ENCODE peak calls at places on chromosomes 11 and 22, in five cellular contexts. Y, Z, W, P and N are unnamed samples. For H3K4me1, the result is how much of the 10 kb centered on the place peaks cover.

GRCh38 chr11:35163707-35164496 is 24.9 kb downstream of the CD44 start:
- DNase-seq in Y (no peak), W (no peak), Z (no peak), P (no peak), N (no peak)

GRCh38 chr11:127640822-127641485 is 640.4 kb upstream of the KIRREL3 start:
- DNase-seq in Y (no peak), Z (no peak), P (no peak), W (no peak), N (no peak)

GRCh38 chr11:34623463-34623862 is 2.6 kb downstream of the EHF start:
- DNase-seq in W (no peak), P (no peak), Y (no peak), Z (no peak), N (no peak)

GRCh38 chr11:3043315-3043871 is 13.8 kb downstream of the CARS1 start:
- DNase-seq in P (peak), Y (no peak), W (no peak), Z (peak), N (no peak)

GRCh38 chr11:65417221-65417701 is 5.3 kb upstream of the NEAT1 start:
- DNase-seq in Z (peak), P (no peak), W (no peak), Y (no peak), N (no peak)

GRCh38 chr11:103279821-103280220 is 170.6 kb downstream of the DYNC2H1 start:
- DNase-seq in P (no peak), Z (no peak), W (no peak), Y (no peak), N (no peak)

GRCh38 chr22:32341122-32341740 is 16.4 kb upstream of the RFPL3 start:
- DNase-seq in Y (no peak), P (peak), Z (no peak), W (no peak), N (no peak)

GRCh38 chr11:112797653-112798293 is 163.4 kb upstream of the NCAM1 start:
- DNase-seq in W (no peak), Z (no peak), Y (no peak), P (no peak), N (peak)

GRCh38 chr11:134478176-134478575 is 66.1 kb upstream of the B3GAT1 start:
- DNase-seq in Y (no peak), Z (no peak), P (no peak), W (no peak), N (no peak)

GRCh38 chr11:33064033-33064825 is 24.9 kb downstream of the TCP11L1 start:
- DNase-seq in W (no peak), Z (no peak), P (no peak), Y (no peak), N (no peak)

GRCh38 chr11:28228196-28228595 is 120.0 kb downstream of the METTL15 start:
- DNase-seq in Y (no peak), W (no peak), P (no peak), Z (no peak), N (no peak)

GRCh38 chr11:31687861-31688260 is 123.3 kb downstream of the PAX6 start:
- DNase-seq in P (no peak), Z (no peak), Y (no peak), W (no peak), N (no peak)

GRCh38 chr11:23729088-23729487 is 767.8 kb upstream of the LUZP2 start:
- DNase-seq in P (no peak), Y (no peak), W (no peak), Z (no peak), N (no peak)

DNA sequence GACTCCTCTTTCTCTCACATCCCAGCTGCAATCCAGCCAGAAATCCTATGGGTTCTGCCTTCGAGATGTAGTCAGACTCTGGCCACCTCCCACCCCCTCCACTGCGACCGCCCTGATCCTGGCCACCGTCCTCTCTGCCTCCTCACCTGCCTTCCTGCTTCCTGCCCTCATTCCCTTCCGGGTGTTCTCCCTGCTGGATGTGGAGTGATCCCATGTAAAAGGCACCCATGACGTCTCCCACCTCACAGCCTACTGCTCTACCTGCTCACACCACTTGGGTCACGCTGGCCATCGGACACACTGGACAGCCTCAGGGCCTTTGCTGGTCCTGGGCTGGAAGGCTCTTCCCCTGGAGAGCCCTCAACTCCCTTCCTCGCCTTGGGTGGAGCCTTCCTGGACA is 33.7 kb upstream of the CD5 start:
- DNase-seq in P (peak), Y (no peak), W (no peak), Z (no peak), N (no peak)
- H3K4me1 ChIP-seq in P (under half), Y (half or more), W (under half), Z (under half), N (under half)

DNA sequence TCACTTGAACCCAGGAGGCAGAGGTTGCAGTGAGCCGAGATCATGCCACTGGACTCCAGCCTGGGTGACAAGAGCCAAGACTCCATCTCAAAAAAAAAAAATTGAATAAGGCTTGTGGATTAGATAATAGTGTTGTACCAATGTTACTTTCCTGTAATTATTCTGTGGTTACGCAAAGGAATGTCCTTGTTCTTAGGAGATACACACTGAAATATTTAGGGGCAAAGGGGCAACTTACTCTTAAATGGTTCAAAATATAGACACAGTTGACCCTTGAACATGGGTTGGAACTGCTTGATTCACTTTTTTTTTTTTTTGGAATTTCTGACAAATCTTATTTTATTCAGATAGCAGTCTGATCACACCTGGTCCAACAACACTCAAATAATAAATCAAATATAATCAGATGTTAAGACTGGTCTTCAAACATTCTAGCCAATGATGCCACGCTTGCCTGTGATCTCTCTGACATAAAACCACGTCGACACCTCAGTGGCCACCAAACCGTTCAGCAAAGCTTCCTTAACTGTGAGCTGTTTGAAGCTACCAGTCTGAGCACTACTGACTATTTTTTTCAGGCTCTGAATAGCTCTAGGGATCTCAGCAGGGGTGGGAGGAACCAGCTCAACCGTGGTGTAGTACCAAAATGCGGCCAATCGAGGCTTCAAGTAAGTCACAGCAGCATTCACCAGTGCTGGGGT is 710 bp downstream of the ATP5MGL start:
- DNase-seq in W (no peak), Z (no peak), Y (no peak), P (no peak), N (no peak)
- H3K4me1 ChIP-seq in W (under half), Z (under half), Y (under half), P (under half), N (under half)

DNA sequence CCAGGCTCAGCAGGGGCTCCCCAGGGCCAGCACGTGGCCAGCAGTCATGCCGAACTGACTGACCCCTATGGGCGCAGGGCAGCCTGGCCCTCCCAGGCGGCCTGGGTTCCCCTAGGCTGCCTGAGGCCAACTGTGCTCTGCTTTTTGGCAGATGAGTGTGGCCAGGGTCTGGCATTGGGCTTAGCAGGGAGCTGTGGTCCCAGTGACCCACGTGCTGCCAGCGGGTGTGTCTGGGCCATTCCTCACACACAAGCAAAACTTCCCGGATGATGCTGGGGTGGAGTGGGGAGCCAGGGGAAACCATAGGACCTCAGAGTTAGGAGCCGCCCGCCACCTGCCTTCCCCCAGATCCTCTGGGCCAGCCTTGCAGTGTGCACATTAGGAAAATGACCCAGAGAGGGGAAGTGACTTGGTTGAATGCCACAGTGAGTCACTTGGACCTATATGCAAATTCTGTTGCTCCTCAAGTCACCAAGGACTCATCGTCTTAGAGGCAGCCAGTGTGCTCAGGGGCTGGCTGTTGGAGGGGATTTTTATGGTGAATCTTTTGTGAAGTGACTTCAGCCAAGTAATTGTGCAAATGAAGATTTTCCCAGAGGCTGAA is 6.6 kb downstream of the ADORA2A start:
- DNase-seq in W (no peak), Y (no peak), P (no peak), Z (peak), N (no peak)
- H3K4me1 ChIP-seq in W (under half), Y (half or more), P (under half), Z (half or more), N (under half)

GRCh38 chr11:90197377-90197776 is 25.5 kb downstream of the CHORDC1 start:
- DNase-seq in Y (no peak), W (no peak), Z (no peak), P (no peak), N (no peak)
- H3K4me1 ChIP-seq in Y (under half), W (under half), Z (under half), P (under half), N (under half)

GRCh38 chr11:68968306-68969255 is 12.2 kb downstream of the MRGPRD start:
- DNase-seq in W (no peak), Z (peak), Y (no peak), P (peak), N (no peak)
- H3K4me1 ChIP-seq in W (under half), Z (under half), Y (under half), P (under half), N (under half)

DNA sequence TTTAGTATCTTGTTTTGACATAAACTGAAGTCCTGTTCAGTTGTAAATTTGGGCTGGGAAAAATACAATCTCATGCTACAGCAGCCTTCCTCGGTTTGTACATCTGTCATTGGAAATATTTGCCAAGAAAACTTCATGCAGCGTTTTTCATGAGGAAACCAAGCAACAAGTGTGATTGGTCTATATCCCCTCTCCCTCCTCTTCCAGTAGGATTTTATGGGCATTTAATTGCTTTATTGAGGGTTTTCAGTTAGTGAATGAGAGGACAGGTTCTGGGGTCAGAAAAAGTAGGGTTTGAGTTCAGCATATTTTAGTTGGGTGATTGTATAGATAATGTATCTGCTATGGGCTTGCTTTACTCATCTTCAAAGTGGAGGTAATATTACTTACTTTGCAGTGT is 90.1 kb upstream of the RAG2 start:
- DNase-seq in Y (no peak), W (no peak), P (no peak), Z (no peak), N (no peak)
- H3K4me1 ChIP-seq in Y (under half), W (under half), P (under half), Z (under half), N (under half)

GRCh38 chr11:63763506-63764200 is 4.9 kb downstream of the ZFTA start:
- DNase-seq in W (no peak), Z (peak), Y (no peak), P (no peak), N (no peak)
- H3K4me1 ChIP-seq in W (under half), Z (under half), Y (under half), P (under half), N (under half)

GRCh38 chr11:111409915-111410314 is 30.8 kb upstream of the POU2AF1 start:
- DNase-seq in W (no peak), P (no peak), Y (no peak), Z (no peak), N (no peak)
- H3K4me1 ChIP-seq in W (under half), P (under half), Y (under half), Z (under half), N (under half)

GRCh38 chr11:117201906-117202305 is 2.7 kb downstream of the TAGLN start:
- DNase-seq in Z (no peak), W (no peak), Y (no peak), P (no peak), N (no peak)

GRCh38 chr11:117205211-117205818 is 6.1 kb downstream of the TAGLN start:
- DNase-seq in W (no peak), Y (no peak), P (peak), Z (no peak), N (no peak)

GRCh38 chr11:117203069-117203407 is 3.9 kb downstream of the TAGLN start:
- DNase-seq in P (no peak), W (no peak), Z (no peak), Y (no peak), N (no peak)

GRCh38 chr11:117202386-117203068 is 3.4 kb downstream of the TAGLN start:
- DNase-seq in W (no peak), P (no peak), Y (no peak), Z (no peak), N (no peak)

GRCh38 chr11:117204283-117205080 is 5.3 kb downstream of the TAGLN start:
- DNase-seq in Z (peak), P (no peak), Y (no peak), W (no peak), N (no peak)
- H3K4me1 ChIP-seq in Z (under half), P (under half), Y (under half), W (under half), N (under half)

DNA sequence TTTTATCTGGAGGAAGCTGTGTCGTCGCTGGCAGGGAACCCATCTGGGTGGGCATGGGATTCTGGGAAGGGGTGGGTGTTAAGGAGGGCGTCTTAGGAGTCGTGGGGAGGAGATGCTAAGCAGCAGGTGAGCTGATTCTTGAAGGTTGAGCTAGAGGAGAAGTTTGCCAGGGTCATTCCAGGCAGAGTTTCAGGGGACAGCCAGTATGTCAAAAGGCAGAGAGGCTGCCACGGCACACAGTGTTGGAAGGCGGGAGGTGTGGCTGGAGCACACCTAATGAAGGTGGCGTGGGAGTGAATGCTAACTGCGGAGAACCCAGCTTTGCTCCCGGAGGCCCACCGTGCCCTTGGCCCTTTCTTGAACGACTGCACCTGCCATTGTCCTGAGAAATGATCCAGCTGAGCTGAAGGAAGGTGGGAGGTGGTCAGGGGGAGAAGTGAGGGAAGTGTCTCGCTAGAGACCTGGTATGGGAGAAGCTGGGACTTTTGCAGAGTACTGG is 1.3 kb downstream of the FAM118A start:
- DNase-seq in Z (no peak), W (no peak), P (no peak), Y (no peak), N (no peak)
- H3K4me1 ChIP-seq in Z (under half), W (under half), P (under half), Y (under half), N (under half)